ENCODE peak calls at places on chromosomes 16 and 17, in five cellular contexts. One of them, this sample, is unnamed.

GRCh38 chr16:1731073-1731472 is 25.1 kb downstream of the MAPK8IP3 start:
- DNase-seq in AML-193: no peak
- DNase-seq in stimulated activated CD8-positive, alpha-beta memory T cell treated with anti-CD3 and anti-CD28 coated beads, Interleukin-15, amount 100 ng/mL, for 4 hours: no peak
- DNase-seq in A172: no peak
- DNase-seq in AG08396: no peak
- DNase-seq in this sample: no peak

GRCh38 chr16:55944377-55944802 is 69.2 kb upstream of the CES5A start:
- DNase-seq in AML-193: peak
- DNase-seq in stimulated activated CD8-positive, alpha-beta memory T cell treated with anti-CD3 and anti-CD28 coated beads, Interleukin-15, amount 100 ng/mL, for 4 hours: peak
- DNase-seq in A172: peak
- DNase-seq in AG08396: peak
- DNase-seq in this sample: no peak

GRCh38 chr17:15446036-15446435 is 21.4 kb downstream of the CDRT4 start:
- DNase-seq in stimulated activated CD8-positive, alpha-beta memory T cell treated with anti-CD3 and anti-CD28 coated beads, Interleukin-15, amount 100 ng/mL, for 4 hours: no peak
- DNase-seq in AG08396: no peak
- DNase-seq in AML-193: no peak
- DNase-seq in A172: no peak
- DNase-seq in this sample: no peak

GRCh38 chr16:54248863-54249710 is 37.5 kb downstream of the IRX3 start:
- DNase-seq in stimulated activated CD8-positive, alpha-beta memory T cell treated with anti-CD3 and anti-CD28 coated beads, Interleukin-15, amount 100 ng/mL, for 4 hours: no peak
- DNase-seq in AG08396: no peak
- DNase-seq in AML-193: no peak
- DNase-seq in A172: no peak
- DNase-seq in this sample: no peak

GRCh38 chr16:16982614-16983013 is 488.1 kb downstream of the XYLT1 start:
- DNase-seq in AG08396: no peak
- DNase-seq in AML-193: no peak
- DNase-seq in stimulated activated CD8-positive, alpha-beta memory T cell treated with anti-CD3 and anti-CD28 coated beads, Interleukin-15, amount 100 ng/mL, for 4 hours: no peak
- DNase-seq in A172: no peak
- DNase-seq in this sample: no peak

GRCh38 chr16:49491111-49491670 is 117.6 kb downstream of the C16orf78 start:
- DNase-seq in A172: no peak
- DNase-seq in AML-193: no peak
- DNase-seq in stimulated activated CD8-positive, alpha-beta memory T cell treated with anti-CD3 and anti-CD28 coated beads, Interleukin-15, amount 100 ng/mL, for 4 hours: no peak
- DNase-seq in AG08396: no peak
- DNase-seq in this sample: no peak

GRCh38 chr16:7268182-7268581 is 64.5 kb upstream of the RBFOX1 start:
- DNase-seq in AG08396: peak
- DNase-seq in A172: peak
- DNase-seq in stimulated activated CD8-positive, alpha-beta memory T cell treated with anti-CD3 and anti-CD28 coated beads, Interleukin-15, amount 100 ng/mL, for 4 hours: no peak
- DNase-seq in AML-193: peak
- DNase-seq in this sample: no peak

GRCh38 chr17:82845163-82845807 is 5.5 kb upstream of the ZNF750 start:
- DNase-seq in AG08396: no peak
- DNase-seq in stimulated activated CD8-positive, alpha-beta memory T cell treated with anti-CD3 and anti-CD28 coated beads, Interleukin-15, amount 100 ng/mL, for 4 hours: no peak
- DNase-seq in AML-193: no peak
- DNase-seq in A172: no peak
- DNase-seq in this sample: no peak

GRCh38 chr16:81483064-81483969 is 38.7 kb downstream of the CMIP start:
- DNase-seq in AML-193: peak
- DNase-seq in stimulated activated CD8-positive, alpha-beta memory T cell treated with anti-CD3 and anti-CD28 coated beads, Interleukin-15, amount 100 ng/mL, for 4 hours: no peak
- DNase-seq in A172: no peak
- DNase-seq in AG08396: peak
- DNase-seq in this sample: no peak

GRCh38 chr17:37413875-37414519 is 7.3 kb downstream of the TADA2A start:
- DNase-seq in AML-193: no peak
- DNase-seq in AG08396: no peak
- DNase-seq in stimulated activated CD8-positive, alpha-beta memory T cell treated with anti-CD3 and anti-CD28 coated beads, Interleukin-15, amount 100 ng/mL, for 4 hours: no peak
- DNase-seq in A172: no peak
- DNase-seq in this sample: no peak

GRCh38 chr17:47801176-47801765 is 20.3 kb downstream of the OSBPL7 start:
- DNase-seq in AG08396: no peak
- DNase-seq in stimulated activated CD8-positive, alpha-beta memory T cell treated with anti-CD3 and anti-CD28 coated beads, Interleukin-15, amount 100 ng/mL, for 4 hours: no peak
- DNase-seq in A172: no peak
- DNase-seq in AML-193: no peak
- DNase-seq in this sample: no peak

GRCh38 chr16:22358000-22358399 is 16.4 kb downstream of the CDR2 start:
- DNase-seq in AML-193: no peak
- DNase-seq in AG08396: no peak
- DNase-seq in A172: no peak
- DNase-seq in stimulated activated CD8-positive, alpha-beta memory T cell treated with anti-CD3 and anti-CD28 coated beads, Interleukin-15, amount 100 ng/mL, for 4 hours: no peak
- DNase-seq in this sample: no peak

GRCh38 chr16:67207857-67208524 is 9.1 kb downstream of the ELMO3 start:
- DNase-seq in AG08396: peak
- DNase-seq in stimulated activated CD8-positive, alpha-beta memory T cell treated with anti-CD3 and anti-CD28 coated beads, Interleukin-15, amount 100 ng/mL, for 4 hours: no peak
- DNase-seq in A172: peak
- DNase-seq in AML-193: no peak
- DNase-seq in this sample: no peak

GRCh38 chr16:77113835-77114234 is 77.2 kb upstream of the MON1B start:
- DNase-seq in AG08396: no peak
- DNase-seq in AML-193: no peak
- DNase-seq in stimulated activated CD8-positive, alpha-beta memory T cell treated with anti-CD3 and anti-CD28 coated beads, Interleukin-15, amount 100 ng/mL, for 4 hours: no peak
- DNase-seq in A172: no peak
- DNase-seq in this sample: no peak

GRCh38 chr16:75446416-75446815 is 13.1 kb upstream of the CFDP1 start:
- DNase-seq in A172: no peak
- DNase-seq in AG08396: no peak
- DNase-seq in stimulated activated CD8-positive, alpha-beta memory T cell treated with anti-CD3 and anti-CD28 coated beads, Interleukin-15, amount 100 ng/mL, for 4 hours: no peak
- DNase-seq in AML-193: no peak
- DNase-seq in this sample: no peak

GRCh38 chr17:21119247-21119944 is 7.4 kb upstream of the DHRS7B start:
- DNase-seq in AG08396: peak
- DNase-seq in A172: peak
- DNase-seq in AML-193: peak
- DNase-seq in stimulated activated CD8-positive, alpha-beta memory T cell treated with anti-CD3 and anti-CD28 coated beads, Interleukin-15, amount 100 ng/mL, for 4 hours: peak
- DNase-seq in this sample: peak

GRCh38 chr17:41190328-41190727 is 641 bp downstream of the KRTAP9-1 start:
- DNase-seq in AG08396: no peak
- DNase-seq in AML-193: no peak
- DNase-seq in stimulated activated CD8-positive, alpha-beta memory T cell treated with anti-CD3 and anti-CD28 coated beads, Interleukin-15, amount 100 ng/mL, for 4 hours: no peak
- DNase-seq in A172: no peak
- DNase-seq in this sample: no peak

GRCh38 chr17:60827920-60828319 is 150.3 kb downstream of the BCAS3 start:
- DNase-seq in AML-193: no peak
- DNase-seq in A172: no peak
- DNase-seq in AG08396: no peak
- DNase-seq in stimulated activated CD8-positive, alpha-beta memory T cell treated with anti-CD3 and anti-CD28 coated beads, Interleukin-15, amount 100 ng/mL, for 4 hours: no peak
- DNase-seq in this sample: no peak

GRCh38 chr17:28216528-28216927 is 102.5 kb upstream of the TMEM97 start:
- DNase-seq in AML-193: peak
- DNase-seq in AG08396: peak
- DNase-seq in A172: peak
- DNase-seq in stimulated activated CD8-positive, alpha-beta memory T cell treated with anti-CD3 and anti-CD28 coated beads, Interleukin-15, amount 100 ng/mL, for 4 hours: no peak
- DNase-seq in this sample: no peak

GRCh38 chr16:23947838-23948237 is 112.1 kb downstream of the PRKCB start:
- DNase-seq in AG08396: no peak
- DNase-seq in stimulated activated CD8-positive, alpha-beta memory T cell treated with anti-CD3 and anti-CD28 coated beads, Interleukin-15, amount 100 ng/mL, for 4 hours: no peak
- DNase-seq in AML-193: no peak
- DNase-seq in A172: no peak
- DNase-seq in this sample: no peak

GRCh38 chr17:38751803-38752118 is 780 bp upstream of the PSMB3 start:
- DNase-seq in A172: peak
- DNase-seq in AML-193: peak
- DNase-seq in AG08396: peak
- DNase-seq in stimulated activated CD8-positive, alpha-beta memory T cell treated with anti-CD3 and anti-CD28 coated beads, Interleukin-15, amount 100 ng/mL, for 4 hours: peak
- DNase-seq in this sample: peak

GRCh38 chr17:36463916-36464764 is 22.3 kb upstream of the ZNHIT3 start:
- DNase-seq in stimulated activated CD8-positive, alpha-beta memory T cell treated with anti-CD3 and anti-CD28 coated beads, Interleukin-15, amount 100 ng/mL, for 4 hours: no peak
- DNase-seq in AG08396: peak
- DNase-seq in AML-193: no peak
- DNase-seq in A172: peak
- DNase-seq in this sample: peak

GRCh38 chr16:80046848-80047247 is 446.3 kb upstream of the MAF start:
- DNase-seq in AG08396: no peak
- DNase-seq in stimulated activated CD8-positive, alpha-beta memory T cell treated with anti-CD3 and anti-CD28 coated beads, Interleukin-15, amount 100 ng/mL, for 4 hours: no peak
- DNase-seq in AML-193: no peak
- DNase-seq in A172: no peak
- DNase-seq in this sample: no peak

GRCh38 chr17:74738051-74738996 is 1.3 kb downstream of the RAB37 start:
- DNase-seq in stimulated activated CD8-positive, alpha-beta memory T cell treated with anti-CD3 and anti-CD28 coated beads, Interleukin-15, amount 100 ng/mL, for 4 hours: peak
- DNase-seq in AG08396: no peak
- DNase-seq in A172: no peak
- DNase-seq in AML-193: peak
- DNase-seq in this sample: peak

GRCh38 chr16:22648941-22649340 is 138.2 kb downstream of the NPIPB5 start:
- DNase-seq in A172: no peak
- DNase-seq in AG08396: no peak
- DNase-seq in AML-193: no peak
- DNase-seq in stimulated activated CD8-positive, alpha-beta memory T cell treated with anti-CD3 and anti-CD28 coated beads, Interleukin-15, amount 100 ng/mL, for 4 hours: no peak
- DNase-seq in this sample: no peak

GRCh38 chr17:33927732-33928133 is 327.4 kb upstream of the CCL2 start:
- DNase-seq in AML-193: peak
- DNase-seq in AG08396: no peak
- DNase-seq in stimulated activated CD8-positive, alpha-beta memory T cell treated with anti-CD3 and anti-CD28 coated beads, Interleukin-15, amount 100 ng/mL, for 4 hours: no peak
- DNase-seq in A172: peak
- DNase-seq in this sample: no peak

GRCh38 chr17:64747938-64748540 is 85.9 kb upstream of the SMURF2 start:
- DNase-seq in AG08396: no peak
- DNase-seq in stimulated activated CD8-positive, alpha-beta memory T cell treated with anti-CD3 and anti-CD28 coated beads, Interleukin-15, amount 100 ng/mL, for 4 hours: no peak
- DNase-seq in A172: peak
- DNase-seq in AML-193: no peak
- DNase-seq in this sample: no peak

GRCh38 chr16:70653809-70654771 is 7.7 kb downstream of the IL34 start:
- DNase-seq in AG08396: peak
- DNase-seq in AML-193: peak
- DNase-seq in A172: peak
- DNase-seq in stimulated activated CD8-positive, alpha-beta memory T cell treated with anti-CD3 and anti-CD28 coated beads, Interleukin-15, amount 100 ng/mL, for 4 hours: peak
- DNase-seq in this sample: peak

GRCh38 chr16:52873997-52874500 is 178.6 kb downstream of the CHD9NB start:
- DNase-seq in AML-193: no peak
- DNase-seq in AG08396: no peak
- DNase-seq in A172: no peak
- DNase-seq in stimulated activated CD8-positive, alpha-beta memory T cell treated with anti-CD3 and anti-CD28 coated beads, Interleukin-15, amount 100 ng/mL, for 4 hours: no peak
- DNase-seq in this sample: no peak

GRCh38 chr17:28744104-28744801 is 442 bp downstream of the TRAF4 start:
- DNase-seq in AG08396: peak
- DNase-seq in AML-193: no peak
- DNase-seq in A172: peak
- DNase-seq in stimulated activated CD8-positive, alpha-beta memory T cell treated with anti-CD3 and anti-CD28 coated beads, Interleukin-15, amount 100 ng/mL, for 4 hours: peak
- DNase-seq in this sample: peak

This sample was measured in T-helper 1 cell.